ENCODE peak calls at places on chromosome 5, in four cellular contexts. N is pancreas, T is upper lobe of right lung, R is gastrocnemius medialis. P is an unnamed sample. For H3K4me1, the result is how much of the 10 kb centered on the place peaks cover.

GRCh38 chr5:87002485-87002884 is 265.2 kb upstream of the RASA1 start:
- DNase-seq in N (no peak), T (no peak), R (no peak), P (no peak)

GRCh38 chr5:139105621-139106071 is 92.5 kb downstream of the SIL1 start:
- DNase-seq in N (no peak), T (no peak), R (no peak), P (no peak)

GRCh38 chr5:135135530-135136201 is 101.6 kb upstream of the PITX1 start:
- DNase-seq in N (no peak), T (no peak), R (peak), P (peak)

GRCh38 chr5:102690910-102691309 is 64.2 kb upstream of the PAM start:
- DNase-seq in N (no peak), T (no peak), R (no peak), P (no peak)

GRCh38 chr5:26518065-26518464 is 520.3 kb downstream of the CDH9 start:
- DNase-seq in N (no peak), T (no peak), R (no peak), P (no peak)

GRCh38 chr5:179346875-179347274 is 1.6 kb upstream of the ADAMTS2 start:
- DNase-seq in N (no peak), T (no peak), R (no peak), P (no peak)

GRCh38 chr5:35644543-35644942 is 26.9 kb downstream of the SPEF2 start:
- DNase-seq in N (no peak), T (no peak), R (no peak), P (no peak)

GRCh38 chr5:26492835-26493459 is 545.4 kb downstream of the CDH9 start:
- DNase-seq in N (no peak), T (no peak), R (no peak), P (no peak)

GRCh38 chr5:163565931-163566608 is 60.7 kb downstream of the MAT2B start:
- DNase-seq in N (no peak), T (peak), R (no peak), P (no peak)

GRCh38 chr5:106862450-106863193 is 808.1 kb downstream of the EFNA5 start:
- DNase-seq in N (no peak), T (no peak), R (no peak), P (no peak)

GRCh38 chr5:33462456-33462855 is 21.7 kb downstream of the TARS1 start:
- DNase-seq in N (no peak), T (no peak), R (no peak), P (no peak)

GRCh38 chr5:127585661-127586060 is 63.2 kb upstream of the CTXN3 start:
- DNase-seq in N (no peak), T (no peak), R (no peak), P (no peak)

GRCh38 chr5:127588368-127588767 is 60.5 kb upstream of the CTXN3 start:
- DNase-seq in N (no peak), T (no peak), R (no peak), P (no peak)

GRCh38 chr5:127586371-127586770 is 62.5 kb upstream of the CTXN3 start:
- DNase-seq in N (no peak), T (no peak), R (no peak), P (no peak)

GRCh38 chr5:127587246-127587917 is 61.5 kb upstream of the CTXN3 start:
- DNase-seq in N (no peak), T (no peak), R (no peak), P (no peak)

GRCh38 chr5:127586811-127587210 is 62.1 kb upstream of the CTXN3 start:
- DNase-seq in N (no peak), T (no peak), R (no peak), P (no peak)
- H3K4me1 ChIP-seq in N (under half), T (under half), R (under half), P (under half)

GRCh38 chr5:124628251-124628650 is 118.2 kb downstream of the ZNF608 start:
- DNase-seq in N (no peak), T (no peak), R (no peak), P (no peak)

GRCh38 chr5:124628721-124629596 is 117.5 kb downstream of the ZNF608 start:
- DNase-seq in N (no peak), T (no peak), R (peak), P (peak)

GRCh38 chr5:124631874-124632550 is 114.4 kb downstream of the ZNF608 start:
- DNase-seq in N (no peak), T (no peak), R (no peak), P (no peak)

GRCh38 chr5:124633209-124633608 is 113.2 kb downstream of the ZNF608 start:
- DNase-seq in N (no peak), T (no peak), R (no peak), P (no peak)

DNA sequence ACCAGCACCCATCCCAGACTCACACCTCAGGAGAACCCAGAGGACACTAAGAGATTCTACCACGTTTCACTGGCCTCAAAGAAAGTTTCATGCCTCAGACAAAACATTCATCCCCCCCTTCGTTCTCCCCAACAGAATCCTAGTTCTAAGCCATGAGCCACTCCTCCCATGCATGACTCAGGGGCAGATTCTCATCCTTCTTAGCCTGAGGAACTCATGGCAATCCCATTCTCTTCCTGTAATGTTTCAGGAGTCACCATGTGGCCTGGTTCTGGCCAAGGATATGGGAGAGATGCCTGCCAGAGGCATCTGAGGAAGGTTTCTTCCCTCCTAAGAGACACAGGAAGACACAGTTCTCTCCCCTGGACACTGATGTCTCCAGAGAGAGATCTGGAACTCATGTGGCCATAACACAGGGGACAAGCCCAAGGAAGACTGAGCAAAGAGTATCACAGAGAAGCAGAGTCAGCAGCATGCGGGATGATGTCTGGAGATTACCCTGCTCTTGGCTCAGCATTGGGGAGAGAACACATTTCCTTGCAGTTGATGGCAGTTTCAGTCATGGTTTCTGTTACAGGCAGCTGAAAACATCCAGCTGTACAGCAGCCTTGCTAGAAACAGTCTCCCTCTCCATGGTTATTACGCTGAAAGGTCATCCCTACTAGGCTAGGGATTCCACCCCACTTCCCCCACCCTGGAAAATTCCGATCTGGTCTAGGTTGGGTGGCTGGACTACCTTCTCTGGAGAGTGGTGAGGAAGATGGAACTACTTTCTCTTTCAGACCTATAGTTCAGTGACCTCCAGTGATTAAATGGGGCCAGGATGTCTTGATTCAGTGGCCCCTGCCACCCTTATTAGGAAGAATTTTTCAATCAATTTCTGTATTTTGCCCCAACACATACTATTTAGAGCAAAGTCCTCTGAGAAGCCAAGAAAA is 115.4 kb downstream of the ZNF608 start:
- DNase-seq in N (no peak), T (no peak), R (no peak), P (no peak)
- H3K27ac ChIP-seq in N (no peak), T (no peak), R (no peak), P (no peak)

GRCh38 chr5:1325191-1325741 is 19.6 kb downstream of the CLPTM1L start:
- DNase-seq in N (no peak), T (peak), R (no peak), P (no peak)
- H3K4me1 ChIP-seq in N (under half), T (under half), R (under half), P (under half)

DNA sequence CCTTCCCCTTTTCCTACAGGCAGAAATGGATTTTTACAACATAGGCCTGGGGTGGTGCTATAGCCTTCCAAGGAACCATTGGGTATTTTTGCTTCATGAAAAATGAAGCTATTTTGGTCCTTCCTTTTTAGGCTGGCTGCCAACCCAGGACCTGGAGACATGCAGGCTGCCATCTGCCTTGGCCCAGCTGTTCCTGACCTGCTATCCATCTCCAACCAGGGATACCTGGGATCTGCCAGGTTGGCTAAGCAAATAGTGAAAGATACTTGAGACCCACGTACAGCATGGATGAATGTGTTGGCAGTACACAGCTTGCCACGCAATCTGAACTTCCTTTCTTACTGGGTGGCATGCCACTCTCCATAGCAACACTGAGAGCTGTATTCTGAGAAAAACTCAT is 31.1 kb downstream of the MRPS27 start:
- DNase-seq in N (no peak), T (no peak), R (peak), P (no peak)
- H3K27ac ChIP-seq in N (no peak), T (no peak), R (no peak), P (no peak)

GRCh38 chr5:8628521-8628920 is 759.6 kb downstream of the MTRR start:
- DNase-seq in N (no peak), T (no peak), R (no peak), P (no peak)

GRCh38 chr5:8633706-8634105 is 764.8 kb downstream of the MTRR start:
- DNase-seq in N (no peak), T (no peak), R (no peak), P (no peak)

GRCh38 chr5:8633259-8633658 is 764.3 kb downstream of the MTRR start:
- DNase-seq in N (no peak), T (no peak), R (no peak), P (no peak)
- H3K4me1 ChIP-seq in N (under half), T (under half), R (under half), P (under half)

GRCh38 chr5:172479034-172479783 is 24.9 kb upstream of the SH3PXD2B start:
- DNase-seq in N (peak), T (peak), R (peak), P (peak)
- H3K27ac ChIP-seq in N (no peak), T (no peak), R (peak), P (peak)

GRCh38 chr5:151675225-151675955 is 11.3 kb downstream of the SPARC start:
- DNase-seq in N (no peak), T (no peak), R (no peak), P (no peak)

GRCh38 chr5:151673421-151673820 is 13.3 kb downstream of the SPARC start:
- DNase-seq in N (no peak), T (no peak), R (no peak), P (no peak)

GRCh38 chr5:151670074-151670686 is 16.5 kb downstream of the SPARC start:
- DNase-seq in N (no peak), T (no peak), R (no peak), P (no peak)

GRCh38 chr5:151670953-151671636 is 15.6 kb downstream of the SPARC start:
- DNase-seq in N (no peak), T (no peak), R (peak), P (no peak)

GRCh38 chr5:151671979-151672378 is 14.7 kb downstream of the SPARC start:
- DNase-seq in N (no peak), T (no peak), R (no peak), P (peak)
- H3K4me1 ChIP-seq in N (under half), T (half or more), R (half or more), P (under half)

DNA sequence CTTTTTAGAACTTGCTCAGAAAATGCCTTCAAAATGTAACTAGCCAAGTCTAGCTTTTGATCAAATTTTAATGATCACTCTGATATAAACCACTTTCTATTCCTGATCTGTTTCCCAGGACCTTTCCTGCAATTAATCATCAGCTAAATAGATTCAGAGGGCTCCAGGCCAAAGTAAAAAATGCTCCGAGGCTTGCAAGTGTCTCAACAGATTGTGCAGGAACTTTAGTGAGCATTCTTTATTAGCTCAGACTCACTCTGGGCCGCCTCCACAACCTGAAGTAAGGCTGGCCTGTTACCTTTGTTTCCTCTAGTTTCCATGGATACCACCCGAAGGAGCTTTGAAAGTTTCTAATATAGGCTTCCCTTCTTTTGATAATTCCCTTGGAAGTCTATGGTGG is 97.4 kb upstream of the LHFPL2 start:
- DNase-seq in N (no peak), T (no peak), R (no peak), P (no peak)
- H3K27ac ChIP-seq in N (no peak), T (no peak), R (no peak), P (no peak)

DNA sequence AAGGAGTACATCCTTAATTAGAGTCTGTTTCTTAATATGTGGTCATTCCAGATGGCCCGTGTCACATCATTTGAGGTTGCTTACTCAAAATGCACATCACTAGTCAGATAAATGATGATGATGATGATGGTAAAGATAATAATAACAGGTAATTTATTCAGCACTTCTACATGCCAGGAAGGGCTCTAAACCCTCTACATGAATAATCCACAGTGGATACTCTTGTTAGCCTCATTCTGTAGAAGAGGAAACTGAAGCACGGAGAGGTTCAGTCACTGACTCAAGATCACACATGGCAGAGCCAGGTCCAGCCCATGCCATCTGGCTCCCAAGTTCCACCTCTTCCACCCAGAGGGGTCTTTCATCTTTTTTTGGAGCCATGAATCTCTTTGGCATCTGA is 11.7 kb downstream of the SH3PXD2B start:
- DNase-seq in N (no peak), T (no peak), R (no peak), P (no peak)
- H3K4me1 ChIP-seq in N (under half), T (half or more), R (under half), P (under half)

GRCh38 chr5:172430354-172430753 is 24.0 kb downstream of the SH3PXD2B start:
- DNase-seq in N (no peak), T (no peak), R (no peak), P (peak)
- H3K27ac ChIP-seq in N (no peak), T (peak), R (peak), P (peak)